ENCODE peak calls at places on chromosomes 16 and 17, in six cellular contexts. B is ACHN; P is NCI-H1048; T is activated CD4-positive, alpha-beta T cell treated with anti-CD3 and anti-CD28 coated beads, Interleukin-2, amount 50 U/mL, for 4 hours; C is stimulated activated CD8-positive, alpha-beta memory T cell treated with anti-CD3 and anti-CD28 coated beads, Interleukin-4, amount 100 ng/mL, for 24 hours; D is anterior cingulate cortex. N is an unnamed sample.
A peak's percentile ranks its signal among the peaks of the same experiment; 100 is the strongest.

GRCh38 chr16:12439443-12440232 is 364.0 kb downstream of the CPPED1 start:
- DNase-seq in T (no peak), D (no peak), C (no peak), B (no peak), P (no peak), N (no peak)

GRCh38 chr17:14196337-14196997 is 40.2 kb downstream of the CDRT15 start:
- DNase-seq in P (no peak), T (no peak), D (no peak), C (no peak), B (no peak), N (no peak)

GRCh38 chr16:75559564-75560372 is 3.7 kb upstream of the TMEM231 start:
- DNase-seq in B (no peak), T (no peak), D (no peak), C (no peak), P (no peak), N (no peak)

GRCh38 chr17:45120558-45120957 is 11.8 kb downstream of the PLCD3 start:
- DNase-seq in P (no peak), D (no peak), B (no peak), T (no peak), C (no peak), N (no peak)

GRCh38 chr16:4373909-4374742 is 2.5 kb downstream of the VASN start:
- DNase-seq in P (no peak), B (peak; percentile 83), C (no peak), T (peak; percentile 11), D (peak; percentile 35), N (no peak)

GRCh38 chr17:9024497-9024896 is 3.2 kb downstream of the NTN1 start:
- DNase-seq in D (no peak), B (no peak), T (no peak), P (no peak), C (no peak), N (no peak)

GRCh38 chr16:21301895-21302291 is 23.8 kb upstream of the CRYM start:
- DNase-seq in B (peak; percentile 29), D (no peak), T (no peak), P (no peak), C (no peak), N (no peak)

GRCh38 chr16:12513057-12513790 is 290.5 kb downstream of the CPPED1 start:
- DNase-seq in T (no peak), B (no peak), D (no peak), P (no peak), C (no peak), N (no peak)

GRCh38 chr16:9311303-9311954 is 220.0 kb downstream of the HAPSTR1 start:
- DNase-seq in D (no peak), C (no peak), T (no peak), P (no peak), B (no peak), N (peak; percentile 81)

GRCh38 chr17:7203391-7203790 is 16.2 kb downstream of the DLG4 start:
- DNase-seq in B (no peak), C (no peak), D (no peak), P (no peak), T (no peak), N (no peak)

GRCh38 chr17:80395402-80396151 is 19.4 kb upstream of the ENDOV start:
- DNase-seq in B (no peak), T (no peak), D (no peak), C (no peak), P (no peak), N (no peak)

GRCh38 chr16:67922740-67923139 is 8.9 kb downstream of the CTRL start:
- DNase-seq in T (no peak), P (no peak), C (no peak), B (no peak), D (no peak), N (no peak)

GRCh38 chr17:28038802-28039600 is 3.5 kb upstream of the NLK start:
- DNase-seq in C (no peak), P (no peak), D (no peak), B (no peak), T (no peak), N (no peak)

GRCh38 chr17:44865231-44865660 is 17.6 kb downstream of the HIGD1B start:
- DNase-seq in B (peak; percentile 81), C (peak; percentile 30), P (peak; percentile 65), D (peak; percentile 12), T (peak; percentile 57), N (peak; percentile 61)

GRCh38 chr16:46947900-46948547 is 25.4 kb downstream of the DNAJA2 start:
- DNase-seq in P (no peak), C (no peak), B (peak; percentile 68), D (no peak), T (peak; percentile 8), N (peak; percentile 20)

GRCh38 chr17:44522883-44523671 is 19.9 kb upstream of the GPATCH8 start:
- DNase-seq in D (no peak), C (peak; percentile 50), P (no peak), B (peak; percentile 80), T (peak; percentile 22), N (no peak)

GRCh38 chr17:17760872-17761550 is 75.8 kb downstream of the SREBF1 start:
- DNase-seq in T (no peak), C (no peak), D (no peak), P (no peak), B (no peak), N (no peak)

GRCh38 chr16:66366433-66367299 is at the start of gene CDH5:
- DNase-seq in B (no peak), T (no peak), P (no peak), C (no peak), D (no peak), N (no peak)

GRCh38 chr17:49742256-49742655 is 21.7 kb downstream of the FAM117A start:
- DNase-seq in C (no peak), T (no peak), P (no peak), D (no peak), B (no peak), N (no peak)

GRCh38 chr17:60383379-60383778 is 8.6 kb downstream of the USP32 start:
- DNase-seq in B (no peak), T (no peak), P (no peak), D (no peak), C (no peak), N (no peak)

GRCh38 chr16:89741342-89742014 is 20.1 kb downstream of the ZNF276 start:
- DNase-seq in D (no peak), P (no peak), B (no peak), T (no peak), C (no peak), N (no peak)

GRCh38 chr16:81403601-81404391 is 40.8 kb upstream of the CMIP start:
- DNase-seq in T (peak; percentile 72), D (peak; percentile 50), P (peak; percentile 1), B (peak; percentile 88), C (peak; percentile 74), N (peak; percentile 76)

GRCh38 chr17:45241315-45242011 is 19.8 kb downstream of the FMNL1 start:
- DNase-seq in B (no peak), P (no peak), C (no peak), T (no peak), D (no peak), N (no peak)

GRCh38 chr16:7137560-7138330 is 194.9 kb upstream of the RBFOX1 start:
- DNase-seq in C (no peak), P (no peak), T (no peak), D (no peak), B (no peak), N (no peak)

GRCh38 chr17:41518789-41519449 is at the start of gene KRT15:
- DNase-seq in P (no peak), D (no peak), C (no peak), T (no peak), B (peak; percentile 27), N (no peak)

GRCh38 chr17:44071772-44072171 is 1.2 kb downstream of the G6PC3 start:
- DNase-seq in C (no peak), D (no peak), T (no peak), P (no peak), B (no peak), N (no peak)

GRCh38 chr16:73949574-73950348 is 346.9 kb upstream of the PSMD7 start:
- DNase-seq in D (no peak), P (no peak), C (no peak), B (peak; percentile 30), T (no peak), N (no peak)

GRCh38 chr17:80107231-80108021 is 6.0 kb downstream of the GAA start:
- DNase-seq in B (no peak), C (no peak), P (no peak), D (no peak), T (no peak), N (no peak)

GRCh38 chr16:2686912-2687507 is 4.7 kb downstream of the KCTD5 start:
- DNase-seq in T (no peak), B (no peak), P (no peak), D (peak; percentile 5), C (peak; percentile 31), N (no peak)

N was measured in NT2/D1.